ENCODE peak calls at places on chromosomes 5 and 9, in five cellular contexts. I is psoas muscle, N is fibroblast of the aortic adventitia, F is astrocyte of the spinal cord, H is cardiac muscle cell. U is an unnamed sample.

GRCh38 chr9:120032639-120033038 is 547.3 kb downstream of the CDK5RAP2 start:
- DNase-seq in I (no peak), F (no peak), H (no peak), N (no peak), U (peak)

GRCh38 chr5:72878854-72879253 is 62.4 kb downstream of the TNPO1 start:
- DNase-seq in N (no peak), I (no peak), H (no peak), F (peak), U (no peak)

GRCh38 chr5:177540438-177540837 is 13.9 kb downstream of the FAM193B start:
- DNase-seq in F (no peak), H (no peak), I (no peak), N (no peak), U (no peak)

GRCh38 chr5:58922392-58923171 is 339.7 kb downstream of the RAB3C start:
- DNase-seq in N (peak), F (peak), I (peak), H (peak), U (no peak)

GRCh38 chr9:114163517-114163924 is 8.2 kb downstream of the COL27A1 start:
- DNase-seq in F (peak), H (peak), N (peak), I (peak), U (no peak)

GRCh38 chr5:113693205-113693553 is 179.7 kb downstream of the YTHDC2 start:
- DNase-seq in H (no peak), I (no peak), F (no peak), N (no peak), U (peak)

GRCh38 chr5:91072891-91073290 is 310.2 kb downstream of the ARRDC3 start:
- DNase-seq in I (no peak), N (peak), H (peak), F (peak), U (no peak)

GRCh38 chr5:23319906-23320305 is 187.5 kb upstream of the PRDM9 start:
- DNase-seq in I (no peak), H (no peak), F (no peak), N (no peak), U (no peak)

GRCh38 chr9:95104088-95104960 is 213.2 kb downstream of the FANCC start:
- DNase-seq in I (no peak), N (no peak), H (peak), F (no peak), U (no peak)

GRCh38 chr9:95104966-95105365 is 212.5 kb downstream of the FANCC start:
- DNase-seq in N (no peak), F (no peak), H (no peak), I (peak), U (no peak)

GRCh38 chr9:95107001-95107749 is 210.3 kb downstream of the FANCC start:
- DNase-seq in F (peak), H (peak), N (peak), I (no peak), U (no peak)

GRCh38 chr9:95103385-95104087 is 214.0 kb downstream of the FANCC start:
- DNase-seq in N (no peak), F (no peak), H (peak), I (no peak), U (peak)

DNA sequence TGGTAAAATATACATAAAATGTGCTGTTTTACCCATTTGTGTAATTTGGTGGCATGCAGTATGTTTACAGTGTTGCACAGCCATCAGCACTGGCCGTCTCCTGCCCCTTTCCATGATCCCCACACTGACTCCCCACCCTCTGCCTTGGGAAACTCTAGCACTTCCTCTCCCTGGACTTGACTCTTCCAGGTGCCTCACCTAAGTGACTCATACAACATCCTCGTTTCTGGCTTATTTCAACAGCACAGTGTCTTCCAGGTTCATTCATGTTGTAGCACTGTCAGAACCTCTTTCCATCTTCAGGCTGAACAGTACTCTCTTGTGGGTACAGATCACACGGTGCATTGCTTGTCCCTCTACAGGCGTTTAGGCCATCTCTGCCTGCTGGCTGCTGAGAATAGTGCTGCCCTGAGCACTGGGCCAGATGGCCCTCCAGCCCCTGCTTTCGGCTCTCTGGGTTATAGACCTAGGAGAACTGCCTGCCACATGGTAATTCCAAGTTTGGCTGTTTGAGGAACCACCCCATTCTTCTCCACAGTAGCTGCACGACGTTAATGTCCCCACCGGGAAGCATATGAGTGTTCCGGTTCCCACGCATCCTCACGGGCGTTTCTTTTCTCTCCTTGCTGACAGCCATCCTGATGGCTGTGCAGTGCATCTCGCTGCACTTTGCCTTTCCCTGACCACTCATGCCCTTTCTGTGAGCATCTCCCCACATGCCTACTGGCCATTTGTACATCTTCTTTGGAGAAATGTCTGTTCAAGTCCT is 211.8 kb downstream of the FANCC start:
- DNase-seq in F (no peak), I (no peak), H (no peak), N (no peak), U (no peak)
- TF ChIP-seq CTCF in F (no peak), I (no peak), H (no peak), N (no peak), U (no peak)

GRCh38 chr5:139636207-139636792 is 11.8 kb upstream of the CXXC5 start:
- DNase-seq in I (no peak), F (peak), N (no peak), H (no peak), U (peak)

GRCh38 chr5:139636975-139637408 is 11.2 kb upstream of the CXXC5 start:
- DNase-seq in H (no peak), I (no peak), N (no peak), F (peak), U (no peak)

GRCh38 chr5:139638736-139639618 is 9.2 kb upstream of the CXXC5 start:
- DNase-seq in N (no peak), F (no peak), H (no peak), I (peak), U (no peak)

GRCh38 chr5:139638090-139638735 is 9.9 kb upstream of the CXXC5 start:
- DNase-seq in N (peak), H (peak), F (peak), I (peak), U (peak)

DNA sequence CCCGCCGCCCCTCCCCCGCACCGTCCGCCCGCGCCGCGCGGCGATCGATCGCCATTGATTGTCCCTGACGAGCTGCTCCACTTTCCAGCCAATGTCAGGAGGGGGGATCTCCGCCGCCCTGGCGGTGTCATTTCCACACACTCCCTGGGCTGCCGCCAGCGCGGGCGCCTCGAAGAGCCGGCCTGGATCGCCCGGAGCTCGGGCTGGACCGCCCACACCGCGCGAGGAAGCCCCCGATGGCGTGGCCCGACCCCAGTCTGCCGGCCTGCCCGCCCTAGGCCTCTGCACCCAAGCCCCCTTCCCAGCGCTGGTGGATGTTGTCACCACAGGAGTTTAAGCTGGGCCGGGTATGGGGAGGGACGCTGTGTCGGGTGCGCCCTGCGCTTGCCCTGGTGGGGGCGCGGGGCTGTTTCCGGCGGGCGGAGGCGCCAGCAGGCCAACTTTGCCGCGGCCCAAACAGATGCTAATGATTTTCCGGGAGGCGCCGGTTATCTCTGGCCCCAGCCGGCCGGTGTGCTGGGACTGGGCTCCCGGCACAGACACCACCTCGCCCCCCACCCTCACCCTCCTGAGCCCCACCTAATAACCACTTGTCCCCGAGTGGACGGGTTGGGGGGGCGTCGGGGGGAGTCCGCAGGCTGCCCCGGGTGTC is 10.6 kb upstream of the CXXC5 start:
- DNase-seq in I (peak), F (peak), N (peak), H (peak), U (peak)
- TF ChIP-seq CTCF in I (peak), F (no peak), N (peak), H (no peak), U (peak)

GRCh38 chr5:140870221-140871201 is 1.8 kb downstream of the PCDHA11 start:
- DNase-seq in I (no peak), N (no peak), F (no peak), H (no peak), U (no peak)

GRCh38 chr5:140868721-140869554 is at the start of gene PCDHA11:
- DNase-seq in F (no peak), N (no peak), H (peak), I (no peak), U (peak)

GRCh38 chr5:140875085-140876065 is at the start of gene PCDHA12:
- DNase-seq in F (no peak), H (no peak), I (no peak), N (no peak), U (peak)

DNA sequence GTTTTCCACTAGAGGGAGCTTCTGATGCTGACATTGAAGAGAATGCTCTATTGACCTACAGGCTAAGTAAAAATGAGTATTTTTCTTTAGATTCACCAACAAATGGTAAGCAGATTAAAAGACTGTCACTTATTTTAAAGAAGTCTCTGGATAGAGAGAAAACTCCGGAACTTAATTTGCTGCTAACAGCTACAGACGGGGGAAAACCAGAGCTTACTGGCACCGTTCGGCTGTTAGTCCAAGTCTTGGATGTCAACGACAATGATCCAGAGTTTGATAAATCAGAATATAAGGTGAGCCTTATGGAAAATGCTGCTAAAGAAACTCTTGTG is 764 bp downstream of the PCDHA11 start:
- DNase-seq in F (no peak), H (no peak), N (no peak), I (no peak), U (no peak)
- TF ChIP-seq CTCF in F (no peak), H (no peak), N (no peak), I (no peak), U (no peak)

GRCh38 chr5:175056831-175057230 is 332.4 kb downstream of the MSX2 start:
- DNase-seq in I (no peak), F (no peak), H (no peak), N (no peak), U (no peak)

GRCh38 chr5:175060264-175060663 is 335.9 kb downstream of the MSX2 start:
- DNase-seq in I (no peak), F (no peak), N (no peak), H (no peak), U (no peak)

GRCh38 chr5:175059687-175060194 is 335.4 kb downstream of the MSX2 start:
- DNase-seq in F (peak), H (no peak), I (peak), N (peak), U (peak)
- TF ChIP-seq CTCF in F (no peak), H (no peak), I (no peak), N (no peak), U (no peak)

U was measured in endothelial cell.